ENCODE peak calls at places on chromosome 6, in eight cellular contexts. T is cardiac muscle cell, B is adrenal gland, Z is fibroblast of lung, Y is left ventricle myocardium inferior, P is brain microvascular endothelial cell, L is tibial artery, U is psoas muscle. W is an unnamed sample.

GRCh38 chr6:106223300-106223930 is 102.1 kb downstream of the ATG5 start:
- DNase-seq in U (peak; percentile 21), T (peak; percentile 81), P (peak; percentile 75), Y (peak; percentile 36), B (peak; percentile 55), Z (peak; percentile 87), L (no peak), W (peak; percentile 67)

GRCh38 chr6:41629128-41629527 is 9.1 kb upstream of the MDFI start:
- DNase-seq in L (no peak), B (no peak), P (no peak), T (no peak), Y (no peak), U (no peak), Z (no peak), W (no peak)

GRCh38 chr6:125031385-125031784 is 69.1 kb downstream of the RNF217 start:
- DNase-seq in B (no peak), U (no peak), Z (no peak), L (no peak), P (no peak), T (no peak), Y (no peak), W (no peak)

GRCh38 chr6:37122861-37123260 is 47.1 kb upstream of the PIM1 start:
- DNase-seq in Z (no peak), Y (no peak), T (no peak), P (no peak), U (no peak), B (no peak), L (no peak), W (no peak)

GRCh38 chr6:10331336-10331735 is 83.5 kb downstream of the TFAP2A start:
- DNase-seq in P (no peak), L (no peak), B (no peak), Y (no peak), Z (no peak), U (no peak), T (no peak), W (no peak)

GRCh38 chr6:105795913-105796517 is 290.1 kb upstream of the PRDM1 start:
- DNase-seq in Z (no peak), U (no peak), L (no peak), B (peak; percentile 26), P (no peak), Y (no peak), T (no peak), W (no peak)

GRCh38 chr6:165552248-165552736 is 110.7 kb downstream of the PDE10A start:
- DNase-seq in P (no peak), Y (no peak), Z (no peak), U (no peak), L (no peak), T (no peak), B (no peak), W (no peak)

GRCh38 chr6:43521836-43522235 is 4.9 kb downstream of the POLR1C start:
- DNase-seq in U (no peak), P (no peak), B (no peak), T (no peak), Y (no peak), L (no peak), Z (no peak), W (no peak)

GRCh38 chr6:145836170-145836569 is 21.6 kb upstream of the FBXO30 start:
- DNase-seq in T (no peak), P (peak; percentile 32), Z (peak; percentile 52), U (peak; percentile 11), L (no peak), B (no peak), Y (no peak), W (peak; percentile 26)

GRCh38 chr6:3592371-3592941 is 135.6 kb upstream of the SLC22A23 start:
- DNase-seq in L (no peak), B (peak; percentile 36), P (peak; percentile 94), T (no peak), U (no peak), Y (no peak), Z (peak; percentile 93), W (peak; percentile 17)

DNA sequence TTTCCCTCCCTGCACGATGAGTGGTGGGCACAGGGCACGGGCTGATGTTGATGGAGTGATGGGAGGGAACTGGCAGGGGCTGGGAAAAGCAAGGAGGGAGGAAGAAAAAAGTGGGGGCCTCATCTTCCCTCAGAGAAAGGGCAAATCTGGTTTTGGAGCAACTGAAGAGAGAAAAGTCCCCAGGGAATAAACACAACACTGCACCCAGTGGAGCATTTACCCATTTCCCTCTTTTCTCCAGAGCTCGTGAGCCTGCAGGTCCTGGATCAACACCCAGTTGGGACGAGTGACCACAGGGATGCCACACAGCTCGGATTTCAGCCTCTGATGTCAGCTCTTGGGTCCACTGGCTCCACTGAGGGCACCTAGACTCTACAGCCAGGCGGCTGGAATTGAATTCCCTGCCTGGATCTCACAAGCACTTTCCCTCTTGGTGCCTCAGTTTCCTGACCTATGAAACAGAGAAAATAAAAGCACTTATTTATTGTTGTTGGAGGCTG is 11.4 kb downstream of the MICA start:
- DNase-seq in U (no peak), P (no peak), T (no peak), B (no peak), Z (no peak), Y (no peak), L (no peak), W (no peak)
- H3K36me3 ChIP-seq in U (peaks cover 39% of the 10 kb centered on the region), P (peaks cover 47% of the 10 kb centered on the region), T (no peaks in the 10 kb centered on the region), B (no peaks in the 10 kb centered on the region), Z (peaks cover 39% of the 10 kb centered on the region), Y (peaks cover 67% of the 10 kb centered on the region), L (peaks cover 71% of the 10 kb centered on the region), W (peaks cover 41% of the 10 kb centered on the region)

GRCh38 chr6:150891886-150892485 is 26.5 kb downstream of the MTHFD1L start:
- DNase-seq in U (peak; percentile 51), B (peak; percentile 79), Z (peak; percentile 87), L (peak; percentile 74), T (peak; percentile 77), Y (peak; percentile 64), P (peak; percentile 86), W (peak; percentile 81)

GRCh38 chr6:150897400-150897943 is 32.0 kb downstream of the MTHFD1L start:
- DNase-seq in L (no peak), B (no peak), U (no peak), T (no peak), Y (no peak), P (no peak), Z (no peak), W (no peak)

GRCh38 chr6:150895898-150896632 is 30.6 kb downstream of the MTHFD1L start:
- DNase-seq in U (no peak), T (no peak), L (no peak), P (no peak), Y (no peak), B (no peak), Z (no peak), W (no peak)

GRCh38 chr6:150894191-150894744 is 28.8 kb downstream of the MTHFD1L start:
- DNase-seq in B (no peak), Y (no peak), U (no peak), Z (no peak), T (no peak), P (no peak), L (no peak), W (no peak)

DNA sequence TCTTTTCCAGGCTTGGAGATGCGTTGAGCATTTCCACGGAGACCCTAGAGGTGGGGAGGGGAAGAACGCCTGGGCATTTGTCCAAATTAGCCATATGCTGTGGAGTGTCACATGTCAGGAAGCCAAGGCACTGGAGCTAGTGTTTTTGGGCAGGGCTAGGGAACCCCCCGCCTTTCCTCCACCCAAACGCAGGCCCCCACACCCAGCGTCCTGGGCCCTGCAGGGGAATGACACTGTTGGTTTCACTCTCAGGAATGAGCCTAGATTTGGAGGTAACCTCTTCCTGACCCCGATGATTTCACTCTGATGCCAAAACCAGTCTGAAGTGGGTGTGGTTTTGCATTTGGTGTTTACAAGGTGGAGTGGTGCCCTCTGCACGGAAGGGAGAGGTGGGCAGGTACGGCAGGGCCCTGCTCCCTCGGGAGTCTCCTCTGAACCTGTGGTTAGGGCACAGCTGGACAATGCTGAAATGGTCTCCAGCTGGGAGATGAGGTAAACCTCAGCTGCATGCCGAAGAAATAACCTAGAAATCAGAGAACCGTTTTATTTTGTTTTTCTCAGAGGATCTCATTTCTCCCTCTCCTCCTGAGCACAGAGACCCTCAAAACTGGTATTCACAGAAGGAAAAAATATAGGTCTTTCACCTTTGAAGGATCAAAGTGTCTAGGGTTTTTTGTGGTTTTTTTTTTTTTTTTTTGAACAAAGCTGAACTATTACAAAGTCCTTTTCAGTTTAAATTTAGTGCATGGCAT is 29.6 kb downstream of the MTHFD1L start:
- DNase-seq in U (no peak), Y (no peak), L (no peak), T (peak; percentile 33), B (no peak), P (peak; percentile 60), Z (peak; percentile 63), W (peak; percentile 58)
- H3K36me3 ChIP-seq in U (no peaks in the 10 kb centered on the region), Y (no peaks in the 10 kb centered on the region), L (peaks cover 5% of the 10 kb centered on the region), T (peaks cover 4% of the 10 kb centered on the region), B (no peaks in the 10 kb centered on the region), P (peaks cover 20% of the 10 kb centered on the region), Z (no peaks in the 10 kb centered on the region), W (no peaks in the 10 kb centered on the region)

GRCh38 chr6:143335865-143336264 is 114.6 kb downstream of the ADAT2 start:
- DNase-seq in U (no peak), P (no peak), B (no peak), Y (no peak), L (no peak), Z (no peak), T (no peak), W (no peak)

GRCh38 chr6:143339223-143339622 is 111.3 kb downstream of the ADAT2 start:
- DNase-seq in Y (no peak), L (no peak), Z (no peak), T (no peak), P (no peak), B (no peak), U (no peak), W (no peak)

GRCh38 chr6:143333749-143334520 is 116.6 kb downstream of the ADAT2 start:
- DNase-seq in T (no peak), U (no peak), Z (no peak), P (no peak), Y (no peak), L (no peak), B (no peak), W (no peak)

GRCh38 chr6:143337201-143337949 is 113.1 kb downstream of the ADAT2 start:
- DNase-seq in Z (no peak), B (peak; percentile 37), Y (peak; percentile 22), P (no peak), T (peak; percentile 55), L (no peak), U (peak; percentile 25), W (peak; percentile 55)

DNA sequence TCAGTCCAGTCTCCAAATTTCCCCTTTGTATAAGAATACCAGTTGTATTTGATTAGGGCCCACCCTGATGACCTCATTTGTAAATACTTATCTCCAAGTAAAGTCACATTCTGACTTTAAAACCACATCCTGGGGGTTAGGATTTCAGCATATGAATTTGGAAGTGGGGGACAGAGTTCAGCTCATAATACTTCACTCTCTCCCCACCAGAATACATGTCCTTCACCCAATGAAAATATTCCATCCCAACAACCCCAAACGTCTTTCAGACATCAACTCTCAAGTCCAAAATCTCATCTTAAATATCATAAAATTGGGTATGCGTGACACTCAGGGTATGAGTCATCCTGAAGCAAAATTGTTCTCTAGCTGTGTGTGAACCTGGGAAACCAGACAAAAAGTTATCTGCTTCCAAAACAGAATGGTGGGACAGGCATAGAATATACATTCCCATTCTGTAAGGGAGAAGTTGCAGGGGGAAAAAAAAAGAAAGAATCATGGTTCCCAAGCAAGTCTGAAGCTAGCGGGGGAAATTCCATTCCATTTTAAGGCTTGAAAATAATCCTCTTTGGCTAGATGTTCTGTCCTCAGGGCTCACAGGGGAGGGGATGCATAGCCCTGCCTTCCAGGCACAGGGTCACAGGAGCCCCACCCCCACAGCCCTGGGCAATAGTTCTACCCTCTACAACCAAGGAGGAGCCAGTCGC is 113.9 kb downstream of the ADAT2 start:
- DNase-seq in Z (peak; percentile 59), L (no peak), Y (no peak), B (no peak), P (peak; percentile 81), U (no peak), T (no peak), W (no peak)
- H3K36me3 ChIP-seq in Z (no peaks in the 10 kb centered on the region), L (peaks cover 23% of the 10 kb centered on the region), Y (peaks cover 23% of the 10 kb centered on the region), B (no peaks in the 10 kb centered on the region), P (no peaks in the 10 kb centered on the region), U (peaks cover 11% of the 10 kb centered on the region), T (no peaks in the 10 kb centered on the region), W (no peaks in the 10 kb centered on the region)

GRCh38 chr6:13624871-13625288 is 9.7 kb downstream of the NOL7 start:
- DNase-seq in Y (no peak), U (no peak), T (peak; percentile 55), L (no peak), Z (peak; percentile 44), B (peak; percentile 23), P (peak; percentile 27), W (peak; percentile 63)
- H3K36me3 ChIP-seq in Y (peaks cover 84% of the 10 kb centered on the region), U (peaks cover 100% of the 10 kb centered on the region), T (peaks cover 74% of the 10 kb centered on the region), L (peaks cover 73% of the 10 kb centered on the region), Z (peaks cover 5% of the 10 kb centered on the region), B (no peaks in the 10 kb centered on the region), P (peaks cover 31% of the 10 kb centered on the region), W (peaks cover 70% of the 10 kb centered on the region)

W was measured in A673.